ENCODE peak calls at places on chromosomes 3 and 15, in eight cellular contexts. K is activated effector memory CD4-positive, alpha-beta T cell treated with anti-CD3 and anti-CD28 coated beads, Interleukin-2, amount 50 U/mL, for 16 hours; A is left cardiac atrium; S is CD8-positive, alpha-beta T cell; N is lower leg skin; Y is foreskin fibroblast; O is stimulated activated CD4-positive, alpha-beta T cell treated with anti-CD3 and anti-CD28 coated beads, Interleukin-1b, Interleukin-23, amount 100 ng/mL, for 1 hour; I is pancreas. R is an unnamed sample.
A peak's percentile ranks its signal among the peaks of the same experiment; 100 is the strongest.

GRCh38 chr15:73686781-73687256 is 2.6 kb downstream of the CD276 start:
- DNase-seq in N (peak; percentile 88), K (no peak), S (no peak), A (peak; percentile 52), Y (peak; percentile 92), I (no peak), O (no peak), R (peak; percentile 51)

GRCh38 chr3:57109437-57110199 is 49.2 kb downstream of the SPATA12 start:
- DNase-seq in K (no peak), N (no peak), O (no peak), I (no peak), S (no peak), Y (no peak), A (no peak), R (no peak)

GRCh38 chr3:133717424-133717823 is 28.8 kb upstream of the TF start:
- DNase-seq in A (no peak), O (no peak), I (no peak), Y (no peak), K (no peak), S (no peak), N (no peak), R (no peak)

GRCh38 chr15:99703603-99704443 is 29.4 kb downstream of the LYSMD4 start:
- DNase-seq in N (no peak), K (no peak), O (no peak), A (no peak), Y (peak; percentile 75), I (no peak), S (no peak), R (peak; percentile 83)

GRCh38 chr15:26013946-26014345 is 150.8 kb upstream of the ATP10A start:
- DNase-seq in O (no peak), A (no peak), N (no peak), K (no peak), Y (no peak), S (no peak), I (no peak), R (no peak)

GRCh38 chr15:29671308-29671981 is 150.8 kb downstream of the TJP1 start:
- DNase-seq in K (no peak), A (no peak), I (no peak), N (peak; percentile 58), O (no peak), S (no peak), Y (peak; percentile 34), R (no peak)

GRCh38 chr3:127800508-127800907 is 21.8 kb downstream of the MGLL start:
- DNase-seq in I (no peak), S (no peak), A (no peak), O (no peak), N (no peak), K (peak; percentile 58), Y (peak; percentile 68), R (no peak)

GRCh38 chr3:14210843-14211594 is 32.4 kb downstream of the LSM3 start:
- DNase-seq in K (no peak), N (no peak), S (no peak), O (no peak), A (no peak), I (no peak), Y (peak; percentile 68), R (no peak)

GRCh38 chr3:10522646-10523303 is 17.4 kb upstream of the ATP2B2 start:
- DNase-seq in N (peak; percentile 23), Y (no peak), A (no peak), K (peak; percentile 60), I (no peak), O (no peak), S (peak; percentile 47), R (no peak)

GRCh38 chr3:151827816-151828215 is 13.9 kb downstream of the AADAC start:
- DNase-seq in K (no peak), I (no peak), O (no peak), Y (no peak), A (no peak), S (no peak), N (no peak), R (no peak)

GRCh38 chr3:136642714-136643113 is 109.5 kb downstream of the STAG1 start:
- DNase-seq in K (no peak), O (no peak), I (no peak), N (no peak), Y (no peak), A (no peak), S (no peak), R (no peak)

GRCh38 chr3:133445111-133445510 is 45.3 kb downstream of the BFSP2 start:
- DNase-seq in Y (no peak), I (no peak), K (no peak), A (no peak), O (no peak), N (no peak), S (no peak), R (no peak)

GRCh38 chr3:119538772-119539171 is 20.6 kb downstream of the CD80 start:
- DNase-seq in Y (no peak), A (no peak), K (no peak), I (no peak), O (no peak), S (no peak), N (no peak), R (no peak)

GRCh38 chr15:47870300-47870955 is 153.1 kb downstream of the SEMA6D start:
- DNase-seq in N (no peak), O (no peak), Y (no peak), K (no peak), A (no peak), I (no peak), S (no peak), R (no peak)

GRCh38 chr3:126570103-126570541 is 11.4 kb upstream of the C3orf22 start:
- DNase-seq in S (no peak), O (no peak), I (no peak), N (no peak), A (no peak), Y (no peak), K (no peak), R (no peak)

GRCh38 chr3:66582721-66583141 is 81.9 kb upstream of the LRIG1 start:
- DNase-seq in I (no peak), A (no peak), S (peak; percentile 72), Y (peak; percentile 68), N (no peak), O (no peak), K (peak; percentile 80), R (no peak)

GRCh38 chr3:99315896-99316295 is 322.5 kb upstream of the COL8A1 start:
- DNase-seq in A (no peak), O (no peak), Y (no peak), I (no peak), S (no peak), K (no peak), N (no peak), R (no peak)

R was measured in fibroblast of the conjunctiva.